ENCODE peak calls at places on chromosomes 12 and 14, in six cellular contexts. G, B, T, L, A and X are unnamed samples.

GRCh38 chr12:22287776-22288621 is 46.5 kb downstream of the ST8SIA1 start:
- DNase-seq in G (no peak), B (peak), T (peak), L (peak), A (no peak), X (no peak)

GRCh38 chr12:12585115-12585862 is 22.6 kb upstream of the DUSP16 start:
- DNase-seq in G (no peak), B (peak), T (no peak), L (no peak), A (no peak), X (no peak)

GRCh38 chr12:42859612-42860011 is 270.1 kb upstream of the PRICKLE1 start:
- DNase-seq in G (peak), B (no peak), T (no peak), L (no peak), A (no peak), X (no peak)

GRCh38 chr12:49225551-49226166 is 36.8 kb upstream of the TUBA1A start:
- DNase-seq in G (peak), B (peak), T (peak), L (no peak), A (no peak), X (no peak)

GRCh38 chr14:58547649-58548048 is 90.1 kb upstream of the DACT1 start:
- DNase-seq in G (no peak), B (no peak), T (no peak), L (no peak), A (no peak), X (no peak)

GRCh38 chr14:99119554-99119953 is 152.4 kb downstream of the BCL11B start:
- DNase-seq in G (no peak), B (no peak), T (no peak), L (no peak), A (no peak), X (no peak)

GRCh38 chr14:92917041-92917940 is 5.7 kb upstream of the CHGA start:
- DNase-seq in G (no peak), B (no peak), T (no peak), L (no peak), A (no peak), X (no peak)

GRCh38 chr12:1927751-1928351 is 9.4 kb upstream of the CACNA2D4 start:
- DNase-seq in G (no peak), B (peak), T (peak), L (no peak), A (no peak), X (no peak)

GRCh38 chr12:46432325-46432724 is 59.8 kb upstream of the SLC38A2 start:
- DNase-seq in G (no peak), B (no peak), T (no peak), L (no peak), A (no peak), X (no peak)

GRCh38 chr12:121579190-121579791 is 1.5 kb downstream of the KDM2B start:
- DNase-seq in G (no peak), B (peak), T (no peak), L (peak), A (no peak), X (no peak)

GRCh38 chr12:107992870-107993451 is 136.1 kb upstream of the WSCD2 start:
- DNase-seq in G (peak), B (peak), T (peak), L (peak), A (peak), X (peak)

GRCh38 chr12:32826807-32827412 is 69.7 kb downstream of the PKP2 start:
- DNase-seq in G (no peak), B (no peak), T (no peak), L (no peak), A (no peak), X (no peak)

GRCh38 chr14:61861320-61861865 is 99.2 kb downstream of the SNAPC1 start:
- DNase-seq in G (no peak), B (no peak), T (no peak), L (no peak), A (no peak), X (no peak)

GRCh38 chr12:97960741-97961608 is 498.4 kb downstream of the RMST start:
- DNase-seq in G (peak), B (no peak), T (peak), L (peak), A (peak), X (peak)